ENCODE peak calls at places on chromosomes 6 and 20, in five cellular contexts. Z is GM12865, R is stomach, N is psoas muscle, O is WTC11. G is an unnamed sample.

GRCh38 chr20:50110141-50111047 is 2.6 kb downstream of the UBE2V1 start:
- DNase-seq in Z (peak; percentile 83), R (peak; percentile 33), N (no peak), O (no peak), G (peak; percentile 78)

GRCh38 chr6:149112976-149113375 is 204.5 kb upstream of the TAB2 start:
- DNase-seq in Z (peak; percentile 74), R (no peak), N (no peak), O (no peak), G (no peak)

GRCh38 chr6:158384671-158385110 is 72.4 kb downstream of the TULP4 start:
- DNase-seq in Z (no peak), R (no peak), N (no peak), O (no peak), G (no peak)

GRCh38 chr20:10654630-10655029 is 19.2 kb downstream of the JAG1 start:
- DNase-seq in Z (peak; percentile 78), R (peak; percentile 46), N (no peak), O (no peak), G (no peak)

GRCh38 chr20:2865101-2865500 is 8.2 kb upstream of the PTPRA start:
- DNase-seq in Z (no peak), R (no peak), N (no peak), O (no peak), G (no peak)

GRCh38 chr6:132401120-132401940 is at the start of gene MOXD1:
- DNase-seq in Z (peak; percentile 51), R (peak; percentile 60), N (peak; percentile 42), O (peak; percentile 72), G (no peak)

GRCh38 chr6:20325641-20326421 is 75.8 kb upstream of the E2F3 start:
- DNase-seq in Z (no peak), R (no peak), N (no peak), O (no peak), G (peak; percentile 85)

GRCh38 chr20:32006053-32006452 is 4.2 kb upstream of the CCM2L start:
- DNase-seq in Z (no peak), R (no peak), N (no peak), O (no peak), G (no peak)

GRCh38 chr6:34243131-34243771 is 5.6 kb downstream of the SMIM29 start:
- DNase-seq in Z (no peak), R (no peak), N (no peak), O (no peak), G (peak; percentile 55)

GRCh38 chr6:6057442-6058053 is 50.8 kb upstream of the NRN1 start:
- DNase-seq in Z (peak; percentile 73), R (no peak), N (no peak), O (no peak), G (peak; percentile 72)

GRCh38 chr20:17017232-17017631 is 209.6 kb upstream of the PCSK2 start:
- DNase-seq in Z (no peak), R (no peak), N (no peak), O (no peak), G (no peak)

GRCh38 chr20:56630086-56630493 is 984 bp downstream of the TFAP2C start:
- DNase-seq in Z (no peak), R (peak; percentile 43), N (no peak), O (peak; percentile 85), G (peak; percentile 91)

GRCh38 chr6:152296648-152297376 is 340.4 kb downstream of the SYNE1 start:
- DNase-seq in Z (no peak), R (no peak), N (no peak), O (no peak), G (no peak)

GRCh38 chr6:2763876-2764540 is 1.2 kb upstream of the WRNIP1 start:
- DNase-seq in Z (no peak), R (no peak), N (no peak), O (no peak), G (peak; percentile 71)

GRCh38 chr6:170445487-170445886 is 107.6 kb downstream of the PSMB1 start:
- DNase-seq in Z (no peak), R (no peak), N (peak; percentile 38), O (no peak), G (peak; percentile 98)

GRCh38 chr6:148888853-148889252 is 142.0 kb downstream of the UST start:
- DNase-seq in Z (no peak), R (no peak), N (no peak), O (no peak), G (no peak)

GRCh38 chr6:1787894-1788293 is 178.2 kb downstream of the FOXC1 start:
- DNase-seq in Z (no peak), R (no peak), N (peak; percentile 18), O (no peak), G (no peak)

GRCh38 chr6:107116328-107116892 is 1.1 kb upstream of the BEND3 start:
- DNase-seq in Z (peak; percentile 49), R (peak; percentile 57), N (peak; percentile 25), O (peak; percentile 52), G (peak; percentile 86)

DNA sequence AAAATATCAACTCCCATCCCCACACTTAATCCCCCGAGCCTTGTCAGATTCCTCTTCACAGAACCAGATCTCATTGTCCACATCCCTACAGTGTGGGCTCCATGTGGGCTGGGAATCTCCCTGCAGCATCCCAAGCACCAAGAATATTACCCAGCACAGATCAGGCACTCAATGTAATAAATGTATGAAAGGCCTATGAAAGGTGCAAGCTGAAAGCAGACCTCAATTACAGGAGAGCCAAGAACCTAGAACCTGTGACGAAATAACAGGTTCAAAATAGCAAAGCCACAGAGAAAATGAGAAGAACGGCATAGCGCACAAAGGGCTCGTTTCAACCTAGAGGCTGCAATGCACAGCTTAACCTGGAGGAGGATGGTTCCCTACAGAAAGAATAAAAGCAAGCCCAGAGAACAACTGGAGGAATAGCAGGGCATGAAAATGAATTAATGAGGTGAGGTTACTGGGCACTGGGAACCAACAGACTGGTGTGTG is 3.1 kb downstream of the SLC23A2 start:
- DNase-seq in Z (peak; percentile 76), R (no peak), N (no peak), O (no peak), G (peak; percentile 56)
- TF ChIP-seq CTCF in Z (peak; percentile 42), R (no peak), N (no peak), O (no peak), G (peak; percentile 6)

GRCh38 chr6:125104425-125104824 is 49.1 kb upstream of the TPD52L1 start:
- DNase-seq in Z (no peak), R (no peak), N (no peak), O (no peak), G (no peak)
- TF ChIP-seq CTCF in Z (no peak), R (no peak), N (no peak), O (no peak), G (no peak)

GRCh38 chr6:22784611-22785010 is 215.2 kb downstream of the HDGFL1 start:
- DNase-seq in Z (no peak), R (no peak), N (no peak), O (no peak), G (no peak)

GRCh38 chr6:22785036-22785435 is 215.7 kb downstream of the HDGFL1 start:
- DNase-seq in Z (peak; percentile 9), R (no peak), N (no peak), O (no peak), G (no peak)

GRCh38 chr6:22779062-22779461 is 209.7 kb downstream of the HDGFL1 start:
- DNase-seq in Z (no peak), R (no peak), N (no peak), O (no peak), G (no peak)

GRCh38 chr6:22788038-22788437 is 218.7 kb downstream of the HDGFL1 start:
- DNase-seq in Z (no peak), R (no peak), N (no peak), O (no peak), G (no peak)

GRCh38 chr6:22783921-22784320 is 214.6 kb downstream of the HDGFL1 start:
- DNase-seq in Z (no peak), R (no peak), N (no peak), O (no peak), G (no peak)
- TF ChIP-seq CTCF in Z (no peak), R (no peak), N (no peak), O (no peak), G (no peak)

DNA sequence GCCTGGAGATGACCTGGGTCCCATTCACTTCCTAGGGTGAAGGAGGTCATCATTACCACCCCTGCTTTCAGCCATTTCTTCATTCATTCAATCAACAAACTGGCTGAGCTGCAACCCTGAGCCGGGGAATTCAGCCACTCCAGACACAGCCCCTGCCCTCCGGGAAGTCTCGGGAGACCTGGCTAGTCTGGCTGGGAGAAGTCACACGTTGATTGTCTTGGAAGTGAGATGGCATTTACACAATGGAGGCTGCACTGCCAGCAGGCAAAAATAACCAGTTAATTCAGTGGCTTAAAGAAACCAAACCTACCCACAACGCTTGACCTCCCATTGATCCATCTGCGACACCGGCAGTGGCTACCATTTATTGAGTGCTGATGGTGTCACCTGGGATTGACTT is 2.0 kb upstream of the PMEPA1 start:
- DNase-seq in Z (no peak), R (no peak), N (no peak), O (no peak), G (no peak)
- TF ChIP-seq CTCF in Z (no peak), R (no peak), N (no peak), O (no peak), G (no peak)

GRCh38 chr6:13328076-13328874 is at the start of gene TBC1D7:
- DNase-seq in Z (peak; percentile 96), R (peak; percentile 95), N (peak; percentile 91), O (peak; percentile 93), G (peak; percentile 96)
- TF ChIP-seq CTCF in Z (peak; percentile 1), R (no peak), N (peak; percentile 20), O (no peak), G (no peak)

GRCh38 chr20:60999256-60999655 is 252.8 kb upstream of the CDH4 start:
- DNase-seq in Z (no peak), R (no peak), N (no peak), O (no peak), G (no peak)
- TF ChIP-seq CTCF in Z (no peak), R (no peak), N (no peak), O (no peak), G (no peak)

DNA sequence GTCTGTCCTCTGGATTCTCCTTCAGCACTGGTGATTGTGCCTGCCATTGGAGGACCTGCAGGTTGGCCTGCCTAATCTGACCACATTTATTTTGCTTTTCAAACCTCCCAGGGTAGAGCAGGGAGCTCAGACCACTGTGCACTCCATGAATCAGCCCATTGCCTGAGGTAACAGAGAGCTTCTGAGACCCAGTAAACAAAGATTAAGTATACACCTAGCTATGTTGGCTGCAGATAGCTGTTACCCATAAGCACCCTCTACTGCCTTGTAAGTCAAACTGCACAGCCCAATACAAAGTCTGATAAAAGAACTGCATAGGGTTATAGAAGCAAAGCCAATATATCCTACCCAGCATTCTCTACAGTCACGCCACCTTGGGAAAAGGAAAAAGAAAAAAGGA is 338.7 kb downstream of the HTR1B start:
- DNase-seq in Z (peak; percentile 1), R (no peak), N (no peak), O (no peak), G (no peak)
- TF ChIP-seq CTCF in Z (no peak), R (no peak), N (no peak), O (no peak), G (no peak)